ENCODE peak calls at places on chromosomes 12 and 14, in six cellular contexts. E is small intestine, K is WERI-Rb-1, J is heart right ventricle, Y is Peyer's patch, H is mesendoderm. U is an unnamed sample.

GRCh38 chr12:44584625-44585024 is 291.5 kb downstream of the NELL2 start:
- DNase-seq in J (no peak), K (no peak), Y (no peak), E (no peak), H (peak), U (no peak)

GRCh38 chr14:60652674-60653387 is 3.6 kb upstream of the SIX1 start:
- DNase-seq in Y (no peak), E (no peak), K (peak), H (no peak), J (no peak), U (no peak)

GRCh38 chr14:99733221-99733550 is 49.1 kb downstream of the CYP46A1 start:
- DNase-seq in Y (no peak), J (no peak), H (no peak), E (no peak), K (no peak), U (no peak)

GRCh38 chr12:46168426-46168825 is 100.4 kb downstream of the SLC38A1 start:
- DNase-seq in H (no peak), E (no peak), J (no peak), K (no peak), Y (no peak), U (no peak)

GRCh38 chr14:93132472-93133065 is 16.8 kb upstream of the ITPK1 start:
- DNase-seq in K (peak), E (peak), Y (peak), J (no peak), H (peak), U (no peak)

GRCh38 chr12:42143401-42144173 is 1.1 kb downstream of the GXYLT1 start:
- DNase-seq in E (peak), J (no peak), Y (no peak), H (peak), K (no peak), U (no peak)

GRCh38 chr12:121793501-121793835 is at the start of gene RHOF:
- DNase-seq in H (no peak), E (peak), Y (peak), J (peak), K (no peak), U (no peak)

GRCh38 chr14:73599494-73599893 is 7.8 kb downstream of the ACOT4 start:
- DNase-seq in J (no peak), K (no peak), Y (no peak), H (no peak), E (peak), U (no peak)

GRCh38 chr12:122096591-122097149 is 18.1 kb downstream of the MLXIP start:
- DNase-seq in E (no peak), Y (peak), J (no peak), K (no peak), H (no peak), U (no peak)

GRCh38 chr14:68384335-68384734 is 408.5 kb downstream of the ZFP36L1 start:
- DNase-seq in J (peak), E (no peak), Y (no peak), K (no peak), H (no peak), U (no peak)

GRCh38 chr12:23585782-23586163 is 363.7 kb downstream of the SOX5 start:
- DNase-seq in H (peak), J (no peak), Y (no peak), K (no peak), E (no peak), U (no peak)

GRCh38 chr12:109047081-109047805 is 5.1 kb upstream of the USP30 start:
- DNase-seq in J (no peak), E (no peak), K (no peak), Y (no peak), H (no peak), U (no peak)

GRCh38 chr12:52442600-52443061 is 8.5 kb upstream of the KRT75 start:
- DNase-seq in H (peak), J (no peak), E (no peak), Y (no peak), K (no peak), U (no peak)

GRCh38 chr12:58249610-58250009 is 308.2 kb downstream of the ATP23 start:
- DNase-seq in J (peak), K (no peak), E (no peak), Y (no peak), H (peak), U (no peak)

DNA sequence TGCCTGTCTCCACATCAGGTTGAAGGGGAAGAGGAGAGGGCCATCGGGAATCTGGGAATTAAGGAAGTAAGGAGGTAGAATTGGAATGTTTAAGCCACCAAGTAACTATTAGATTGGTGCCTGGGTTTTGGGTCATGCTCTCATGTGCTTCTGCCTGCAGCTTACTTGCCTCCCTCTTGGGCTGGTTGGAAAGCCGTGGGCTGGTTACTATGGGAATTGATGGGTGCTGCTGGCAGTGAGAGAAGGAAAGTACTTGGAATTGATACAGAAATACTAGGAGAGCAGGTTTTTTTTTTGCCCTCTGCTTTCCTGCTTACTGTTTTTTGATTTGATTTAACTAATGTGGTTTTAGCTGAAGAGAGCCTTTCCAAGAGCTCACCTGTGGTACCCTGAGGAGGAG is 493.5 kb upstream of the RGS6 start:
- DNase-seq in H (no peak), J (no peak), K (no peak), Y (no peak), E (no peak), U (no peak)
- H3K27ac ChIP-seq in H (no peak), J (no peak), K (no peak), Y (no peak), E (no peak), U (peak)

GRCh38 chr12:124497658-124498057 is 69.8 kb downstream of the NCOR2 start:
- DNase-seq in Y (no peak), K (no peak), J (peak), E (no peak), H (no peak), U (peak)

GRCh38 chr12:124500232-124501079 is 67.0 kb downstream of the NCOR2 start:
- DNase-seq in J (peak), E (no peak), Y (no peak), K (no peak), H (peak), U (no peak)

GRCh38 chr12:124499873-124500231 is 67.6 kb downstream of the NCOR2 start:
- DNase-seq in K (no peak), J (no peak), E (no peak), Y (no peak), H (no peak), U (no peak)

GRCh38 chr12:124498178-124498869 is 69.1 kb downstream of the NCOR2 start:
- DNase-seq in E (no peak), Y (no peak), H (no peak), J (peak), K (no peak), U (no peak)

DNA sequence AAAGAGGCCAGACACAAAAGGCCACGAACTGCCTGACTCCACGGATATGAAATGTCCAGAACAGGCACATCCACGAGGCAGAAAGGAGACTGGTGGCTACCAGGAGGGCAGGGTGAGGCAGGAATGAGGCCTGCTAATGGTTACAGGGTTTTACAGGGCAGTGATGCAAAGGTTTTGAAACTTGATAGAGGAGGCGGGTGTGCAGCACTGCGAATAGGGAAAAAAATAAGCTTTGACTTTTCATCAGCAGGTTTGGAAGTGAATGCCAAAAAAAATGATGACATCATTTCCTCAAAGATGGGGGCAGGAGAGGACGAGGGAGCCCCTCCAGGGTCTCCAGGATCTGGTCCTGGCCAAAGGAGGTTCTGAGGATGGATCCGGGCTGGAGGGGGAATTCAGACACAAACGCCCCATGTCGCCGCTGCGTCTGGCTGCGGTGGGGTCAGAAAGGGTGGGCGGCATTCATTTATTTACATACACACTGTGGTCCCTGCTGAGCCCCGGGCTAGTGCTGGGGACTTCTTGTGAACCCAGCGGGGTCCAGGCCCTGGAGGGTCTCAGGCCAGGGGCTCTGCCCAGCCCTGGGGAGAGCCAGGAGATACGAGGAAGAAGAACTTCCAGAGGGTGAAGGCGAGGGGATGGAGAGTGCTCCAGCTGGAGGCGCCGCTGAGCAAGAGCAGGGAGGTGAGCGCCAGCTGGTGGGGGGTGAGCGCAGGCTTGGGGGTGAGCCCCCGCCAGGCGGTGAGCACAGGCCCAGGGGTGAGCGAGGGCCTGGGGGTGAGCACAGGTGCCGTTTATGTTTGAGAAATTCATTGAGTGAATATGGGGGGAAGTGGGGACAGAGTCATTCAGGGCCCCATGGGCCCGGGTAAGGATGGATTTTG is 68.3 kb downstream of the NCOR2 start:
- DNase-seq in E (no peak), J (peak), Y (no peak), H (no peak), K (no peak), U (no peak)
- H3K27ac ChIP-seq in E (peak), J (peak), Y (peak), H (no peak), K (no peak), U (no peak)

GRCh38 chr12:25365340-25365730 is 114.6 kb upstream of the KRAS start:
- DNase-seq in K (no peak), H (no peak), J (no peak), Y (no peak), E (no peak), U (no peak)
- H3K27ac ChIP-seq in K (no peak), H (no peak), J (no peak), Y (no peak), E (no peak), U (no peak)

DNA sequence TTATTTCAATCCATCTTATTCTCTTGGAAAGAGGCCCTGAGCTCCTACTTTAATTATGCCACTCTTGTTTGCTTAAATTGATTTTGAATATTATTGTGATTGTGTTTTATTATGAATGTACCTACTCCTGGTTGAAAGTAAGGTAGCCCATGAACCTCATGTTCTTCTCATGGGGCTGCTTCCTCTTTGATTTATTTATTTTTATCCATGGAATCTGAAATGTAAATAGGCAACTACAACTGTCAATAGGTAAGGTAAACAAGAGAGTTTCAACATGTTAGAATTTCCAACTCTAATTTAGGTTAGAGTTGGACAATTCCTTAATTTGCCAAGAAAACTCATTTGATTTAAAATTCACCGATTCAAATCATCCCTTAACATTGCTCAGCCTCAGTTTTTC is 16.2 kb downstream of the TPH2 start:
- DNase-seq in H (no peak), Y (no peak), K (no peak), E (no peak), J (no peak), U (no peak)
- H3K27ac ChIP-seq in H (no peak), Y (no peak), K (no peak), E (no peak), J (no peak), U (no peak)

GRCh38 chr14:69650948-69651369 is 39.6 kb downstream of the SUSD6 start:
- DNase-seq in E (peak), Y (no peak), H (peak), J (no peak), K (no peak), U (no peak)
- H3K27ac ChIP-seq in E (peak), Y (peak), H (peak), J (peak), K (no peak), U (no peak)

GRCh38 chr12:120093592-120094355 is 22.8 kb downstream of the RAB35 start:
- DNase-seq in Y (no peak), H (peak), E (no peak), J (no peak), K (peak), U (no peak)

GRCh38 chr12:120093336-120093591 is 23.3 kb downstream of the RAB35 start:
- DNase-seq in E (no peak), Y (no peak), J (no peak), H (no peak), K (no peak), U (no peak)

GRCh38 chr12:120094485-120094884 is 22.1 kb downstream of the RAB35 start:
- DNase-seq in K (no peak), H (no peak), Y (no peak), J (no peak), E (no peak), U (no peak)

GRCh38 chr12:120091371-120092090 is 25.0 kb downstream of the RAB35 start:
- DNase-seq in E (no peak), Y (no peak), K (no peak), J (no peak), H (no peak), U (no peak)

DNA sequence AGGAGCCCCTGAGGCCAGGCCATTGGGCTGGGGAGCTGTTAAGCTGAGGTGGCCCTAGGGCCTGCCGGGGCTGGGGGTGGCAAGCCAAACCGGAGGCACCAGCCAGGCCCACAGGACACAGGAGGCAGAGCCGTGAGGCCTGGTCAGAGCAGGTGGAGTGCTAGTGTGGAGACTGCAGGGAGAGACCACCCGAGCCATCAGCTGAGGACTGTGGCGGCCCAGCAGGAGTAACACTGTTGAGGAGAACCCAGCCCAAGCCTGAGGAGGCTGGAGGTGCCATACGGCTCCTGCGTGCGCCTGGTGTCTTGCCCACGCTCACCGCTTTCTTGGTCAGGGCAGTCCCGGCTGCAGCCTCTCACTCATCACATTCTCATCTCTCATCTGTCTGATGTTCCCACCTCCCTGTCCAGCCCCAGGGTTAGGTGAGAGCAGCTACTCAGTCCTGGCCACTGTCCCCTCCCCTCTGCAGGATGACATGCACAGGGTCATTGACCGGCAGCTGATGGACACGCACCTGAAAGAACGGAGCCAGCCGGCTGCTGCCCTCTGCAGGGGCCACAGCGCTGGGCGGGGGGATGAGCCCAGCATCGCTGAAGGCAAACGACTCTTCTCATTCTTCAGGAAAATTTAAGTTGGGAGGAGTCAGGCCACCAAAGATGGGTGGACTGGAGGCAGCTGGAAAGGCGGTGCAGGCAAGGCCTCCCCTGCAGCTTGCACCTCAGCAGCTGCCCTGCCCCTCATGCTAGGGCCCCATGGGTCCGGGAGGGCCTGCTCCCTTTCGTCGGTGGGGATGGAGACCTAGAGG is 23.8 kb downstream of the RAB35 start:
- DNase-seq in J (no peak), K (no peak), Y (no peak), E (no peak), H (no peak), U (no peak)
- H3K27ac ChIP-seq in J (no peak), K (no peak), Y (no peak), E (no peak), H (peak), U (no peak)

GRCh38 chr12:19800884-19801283 is 361.6 kb downstream of the AEBP2 start:
- DNase-seq in K (no peak), Y (no peak), H (no peak), E (no peak), J (no peak), U (no peak)
- H3K27ac ChIP-seq in K (no peak), Y (no peak), H (no peak), E (no peak), J (peak), U (no peak)

DNA sequence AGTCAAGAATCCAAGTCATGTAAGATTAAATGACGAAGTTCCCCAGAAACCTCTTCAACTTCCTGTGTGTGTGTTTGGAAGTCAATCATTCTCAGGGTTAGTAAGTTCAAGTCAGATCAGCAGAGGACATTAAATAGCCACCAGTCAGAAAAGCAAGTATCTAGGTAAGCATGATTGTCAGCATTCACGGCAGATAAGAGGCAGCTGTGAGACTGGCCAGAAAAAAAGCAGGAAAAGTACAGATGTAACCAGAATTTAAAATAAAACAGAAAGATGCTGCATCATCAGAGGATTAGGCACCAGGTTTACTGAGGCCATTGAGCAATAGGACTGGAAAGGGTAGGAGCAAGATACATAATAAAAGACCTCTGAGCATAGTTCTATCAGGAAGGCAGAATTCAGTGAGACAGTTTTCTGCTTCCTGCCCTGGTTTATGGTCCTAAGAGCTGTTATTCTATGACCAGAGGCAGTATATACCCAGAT is 606.9 kb downstream of the FSCB start:
- DNase-seq in E (peak), K (no peak), J (no peak), Y (no peak), H (no peak), U (no peak)
- H3K27ac ChIP-seq in E (no peak), K (no peak), J (no peak), Y (peak), H (no peak), U (no peak)

GRCh38 chr14:54574528-54574927 is 7.6 kb downstream of the SAMD4A start:
- DNase-seq in E (no peak), Y (no peak), J (no peak), H (no peak), K (no peak), U (no peak)
- H3K27ac ChIP-seq in E (no peak), Y (no peak), J (no peak), H (no peak), K (no peak), U (no peak)

DNA sequence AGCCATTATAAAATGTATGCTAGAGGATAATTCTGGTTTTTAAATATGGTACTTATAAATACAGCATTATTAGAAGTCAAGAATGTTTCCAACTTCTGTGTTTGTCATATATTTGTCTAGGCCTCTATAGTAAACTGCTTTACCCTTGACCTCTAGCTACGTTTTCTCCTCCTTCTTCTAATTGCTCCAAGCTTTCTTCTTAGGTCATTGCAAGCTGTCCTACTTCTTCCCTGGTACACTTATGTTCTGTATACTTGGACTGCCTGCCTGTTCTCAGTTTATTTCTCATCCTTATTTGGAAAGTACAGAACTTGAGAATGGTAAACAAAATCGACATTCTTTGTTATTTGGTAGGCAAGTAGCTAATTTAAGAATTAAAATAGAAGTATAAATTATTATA is 23.9 kb upstream of the ATP2B1 start:
- DNase-seq in H (no peak), Y (no peak), E (no peak), K (no peak), J (no peak), U (no peak)
- H3K27ac ChIP-seq in H (no peak), Y (peak), E (no peak), K (no peak), J (no peak), U (no peak)

U was measured in caudate nucleus.